ENCODE peak calls at places on chromosomes 6 and 20, in four cellular contexts. N is colonic mucosa, P is heart right ventricle, T is neuronal stem cell. L is an unnamed sample. For H3K27me3, the result is how much of the 10 kb centered on the place peaks cover.

GRCh38 chr6:169520104-169520503 is 181.7 kb downstream of the WDR27 start:
- DNase-seq in N (no peak), P (no peak), T (no peak), L (no peak)

GRCh38 chr20:21096321-21097043 is 9.7 kb downstream of the LINC00237 start:
- DNase-seq in N (no peak), P (no peak), T (no peak), L (no peak)

GRCh38 chr6:115733426-115733825 is 327.3 kb downstream of the FRK start:
- DNase-seq in N (no peak), P (no peak), T (no peak), L (no peak)

GRCh38 chr6:111871207-111871606 is 2.0 kb downstream of the FYN start:
- DNase-seq in N (no peak), P (no peak), T (no peak), L (no peak)

GRCh38 chr6:51019785-51020184 is 201.1 kb downstream of the TFAP2B start:
- DNase-seq in N (no peak), P (no peak), T (no peak), L (no peak)

GRCh38 chr20:4959582-4959981 is 41.7 kb downstream of the SLC23A2 start:
- DNase-seq in N (no peak), P (no peak), T (no peak), L (no peak)

GRCh38 chr6:111865049-111865585 is 8.1 kb downstream of the FYN start:
- DNase-seq in N (no peak), P (no peak), T (no peak), L (no peak)

GRCh38 chr20:32984631-32985354 is 19.4 kb downstream of the SUN5 start:
- DNase-seq in N (no peak), P (no peak), T (no peak), L (no peak)

GRCh38 chr6:31620586-31621319 is at the start of gene PRRC2A:
- DNase-seq in N (peak), P (peak), T (no peak), L (peak)

GRCh38 chr6:111743859-111744692 is 129.2 kb downstream of the FYN start:
- DNase-seq in N (no peak), P (peak), T (no peak), L (no peak)

GRCh38 chr20:56343861-56344381 is 14.9 kb upstream of the FAM210B start:
- DNase-seq in N (no peak), P (no peak), T (peak), L (peak)

GRCh38 chr20:32490942-32491763 is 94.0 kb downstream of the NOL4L start:
- DNase-seq in N (no peak), P (no peak), T (no peak), L (no peak)

GRCh38 chr6:3138341-3138740 is 19.0 kb downstream of the TUBB2A start:
- DNase-seq in N (no peak), P (no peak), T (no peak), L (no peak)

GRCh38 chr6:110554441-110554840 is 78.0 kb upstream of the SLC22A16 start:
- DNase-seq in N (no peak), P (no peak), T (no peak), L (no peak)

GRCh38 chr20:33884633-33885032 is 73.5 kb downstream of the CHMP4B start:
- DNase-seq in N (no peak), P (no peak), T (no peak), L (no peak)

GRCh38 chr6:36592221-36592655 is 1.9 kb upstream of the SRSF3 start:
- DNase-seq in N (no peak), P (no peak), T (no peak), L (no peak)

GRCh38 chr6:66183982-66184555 is 477.0 kb upstream of the EYS start:
- DNase-seq in N (no peak), P (no peak), T (no peak), L (no peak)

GRCh38 chr6:136113736-136114173 is 136.4 kb downstream of the MTFR2 start:
- DNase-seq in N (peak), P (peak), T (peak), L (peak)

GRCh38 chr6:35592178-35592577 is 79.5 kb upstream of the TULP1 start:
- DNase-seq in N (no peak), P (no peak), T (no peak), L (no peak)
- H3K27ac ChIP-seq in N (no peak), P (peak), T (no peak), L (peak)

GRCh38 chr20:59405226-59405815 is 104.9 kb downstream of the EDN3 start:
- DNase-seq in N (no peak), P (no peak), T (no peak), L (no peak)

GRCh38 chr20:59403962-59404314 is 103.5 kb downstream of the EDN3 start:
- DNase-seq in N (no peak), P (no peak), T (no peak), L (no peak)

GRCh38 chr20:59405819-59406218 is 105.4 kb downstream of the EDN3 start:
- DNase-seq in N (no peak), P (no peak), T (no peak), L (no peak)

GRCh38 chr20:59404749-59405148 is 104.3 kb downstream of the EDN3 start:
- DNase-seq in N (no peak), P (no peak), T (no peak), L (no peak)

DNA sequence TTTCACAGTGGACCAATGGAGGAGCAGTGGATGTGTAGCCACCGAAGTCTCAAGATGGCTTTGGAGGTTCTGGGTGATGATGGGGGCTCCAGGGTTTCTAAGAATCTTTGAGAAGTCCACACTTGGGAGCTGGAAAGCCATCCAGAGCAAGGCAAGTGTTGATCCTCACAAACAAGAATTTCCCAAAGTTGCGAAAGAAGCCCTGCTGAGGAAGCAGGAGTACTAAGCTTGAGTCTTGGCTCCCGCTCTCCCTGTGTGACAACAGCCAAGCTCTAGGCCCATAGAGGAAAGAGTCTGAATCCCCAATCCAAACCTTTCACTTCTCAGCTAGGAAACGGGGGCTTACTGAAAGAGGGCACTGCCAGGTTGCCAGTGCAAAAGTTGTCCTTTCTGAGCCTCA is 106.0 kb downstream of the EDN3 start:
- DNase-seq in N (no peak), P (no peak), T (no peak), L (no peak)
- H3K27me3 ChIP-seq in N (under half), P (half or more), T (under half), L (half or more)

GRCh38 chr6:11618533-11618932 is 81.0 kb downstream of the TMEM170B start:
- DNase-seq in N (no peak), P (no peak), T (no peak), L (no peak)

GRCh38 chr6:11613858-11614257 is 76.3 kb downstream of the TMEM170B start:
- DNase-seq in N (no peak), P (no peak), T (no peak), L (no peak)

GRCh38 chr6:11614534-11615213 is 77.1 kb downstream of the TMEM170B start:
- DNase-seq in N (no peak), P (no peak), T (no peak), L (no peak)

GRCh38 chr6:11615214-11615602 is 77.7 kb downstream of the TMEM170B start:
- DNase-seq in N (no peak), P (no peak), T (no peak), L (no peak)

GRCh38 chr6:11616200-11616611 is 78.7 kb downstream of the TMEM170B start:
- DNase-seq in N (no peak), P (no peak), T (no peak), L (no peak)
- H3K27ac ChIP-seq in N (no peak), P (no peak), T (no peak), L (no peak)

DNA sequence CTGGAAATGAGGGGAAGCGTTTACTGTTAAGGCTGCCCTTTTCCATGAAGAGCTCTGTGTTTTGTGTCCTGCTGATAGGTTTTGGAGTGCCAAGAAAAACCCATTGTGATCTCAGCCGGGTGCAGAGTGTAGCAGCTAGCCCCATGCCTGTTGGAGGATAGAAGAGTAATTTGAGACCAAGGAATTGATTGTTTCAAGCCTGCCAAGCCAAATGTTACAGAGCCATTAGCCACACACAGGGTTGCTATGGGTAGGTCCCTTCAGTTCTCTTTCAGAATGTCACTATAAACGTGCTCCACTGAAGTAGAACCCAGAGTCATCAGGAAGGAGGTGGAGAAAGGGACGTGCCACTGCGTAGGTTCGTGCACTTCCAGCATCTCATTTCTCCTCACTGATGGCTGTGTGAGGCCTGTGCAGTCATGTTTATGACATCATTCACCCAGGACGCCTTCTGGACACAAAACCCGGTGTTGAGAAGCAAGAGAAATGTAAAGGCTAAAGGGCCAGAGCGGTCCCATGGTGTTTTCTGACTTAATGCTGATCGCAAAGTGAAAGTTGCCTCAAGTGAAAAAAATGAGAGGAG is 6.6 kb downstream of the GMPR start:
- DNase-seq in N (no peak), P (no peak), T (no peak), L (no peak)
- H3K27me3 ChIP-seq in N (under half), P (under half), T (half or more), L (under half)

DNA sequence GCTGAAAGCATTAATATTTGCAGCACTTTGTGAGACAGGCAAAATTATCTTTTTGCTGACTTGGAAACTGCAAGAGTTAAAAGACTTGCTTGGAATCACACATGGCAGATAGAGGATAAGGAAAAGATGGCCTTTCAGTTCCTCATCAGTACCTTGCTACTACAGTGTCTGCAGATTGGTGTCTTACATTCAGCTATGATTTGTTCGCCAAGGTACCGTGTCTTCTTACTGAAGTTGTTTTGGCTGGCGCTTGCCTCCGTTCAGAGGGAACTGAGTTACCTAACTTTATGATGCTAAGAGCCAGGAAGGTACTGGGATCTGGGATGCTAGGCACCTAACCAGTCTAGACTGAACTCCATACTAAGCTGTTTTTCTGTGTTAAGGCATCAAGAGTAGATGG is 2.3 kb downstream of the WTAP start:
- DNase-seq in N (no peak), P (no peak), T (no peak), L (no peak)
- H3K27ac ChIP-seq in N (no peak), P (no peak), T (no peak), L (no peak)

GRCh38 chr6:7452898-7453297 is 63.3 kb downstream of the RIOK1 start:
- DNase-seq in N (no peak), P (no peak), T (no peak), L (no peak)
- H3K27me3 ChIP-seq in N (under half), P (under half), T (under half), L (under half)

DNA sequence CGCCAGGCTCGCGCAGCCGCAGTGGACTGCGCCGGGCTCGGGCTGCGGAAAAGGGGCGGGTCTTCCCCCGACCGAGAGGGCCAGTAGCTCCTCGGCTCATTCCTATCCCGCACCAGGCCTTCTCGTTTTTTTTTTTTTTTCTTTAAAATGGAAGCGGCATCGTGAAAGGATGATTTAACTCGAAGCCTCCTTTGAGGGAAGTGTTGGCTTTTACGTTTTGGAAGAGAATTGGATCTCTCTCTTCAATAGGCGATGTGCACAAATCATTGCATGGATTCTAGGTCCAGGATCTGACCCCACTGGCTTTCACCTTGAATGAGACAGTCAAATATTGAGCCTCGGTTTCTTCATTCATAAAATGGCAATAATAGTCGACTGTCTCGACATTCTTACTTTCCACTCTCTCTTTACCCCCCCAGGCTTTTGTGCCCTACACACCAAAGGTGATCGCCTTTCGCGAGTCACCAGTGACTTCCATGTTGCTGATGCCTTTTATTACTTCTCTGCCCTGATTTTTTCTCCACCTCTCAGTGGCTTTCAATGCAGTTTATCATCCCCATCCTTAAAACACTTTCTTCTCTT is 320 bp upstream of the DTNBP1 start:
- DNase-seq in N (no peak), P (no peak), T (no peak), L (no peak)
- H3K27ac ChIP-seq in N (peak), P (peak), T (no peak), L (peak)

GRCh38 chr6:13767121-13767794 is 47.1 kb downstream of the MCUR1 start:
- DNase-seq in N (peak), P (peak), T (no peak), L (peak)
- H3K27me3 ChIP-seq in N (under half), P (under half), T (under half), L (under half)

DNA sequence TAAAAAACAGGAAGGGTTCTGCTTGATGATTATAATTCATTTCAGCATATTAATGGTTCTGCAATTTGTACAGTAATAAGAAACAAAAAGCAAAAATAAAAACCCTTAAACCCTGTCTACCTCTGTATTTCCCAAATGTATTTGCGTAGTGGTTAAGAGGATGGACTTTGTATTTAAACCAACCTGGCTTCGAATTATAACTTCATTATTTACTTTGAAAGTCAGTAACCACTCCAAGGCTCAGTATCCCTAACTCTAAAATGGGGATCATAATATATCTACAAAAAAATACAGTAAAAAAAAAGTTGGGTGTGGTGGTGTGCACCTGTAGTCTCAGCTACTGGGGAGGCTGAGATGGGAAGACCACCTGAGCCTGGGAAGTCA is 21.4 kb downstream of the PERP start:
- DNase-seq in N (no peak), P (no peak), T (no peak), L (no peak)
- H3K27ac ChIP-seq in N (no peak), P (no peak), T (no peak), L (no peak)

DNA sequence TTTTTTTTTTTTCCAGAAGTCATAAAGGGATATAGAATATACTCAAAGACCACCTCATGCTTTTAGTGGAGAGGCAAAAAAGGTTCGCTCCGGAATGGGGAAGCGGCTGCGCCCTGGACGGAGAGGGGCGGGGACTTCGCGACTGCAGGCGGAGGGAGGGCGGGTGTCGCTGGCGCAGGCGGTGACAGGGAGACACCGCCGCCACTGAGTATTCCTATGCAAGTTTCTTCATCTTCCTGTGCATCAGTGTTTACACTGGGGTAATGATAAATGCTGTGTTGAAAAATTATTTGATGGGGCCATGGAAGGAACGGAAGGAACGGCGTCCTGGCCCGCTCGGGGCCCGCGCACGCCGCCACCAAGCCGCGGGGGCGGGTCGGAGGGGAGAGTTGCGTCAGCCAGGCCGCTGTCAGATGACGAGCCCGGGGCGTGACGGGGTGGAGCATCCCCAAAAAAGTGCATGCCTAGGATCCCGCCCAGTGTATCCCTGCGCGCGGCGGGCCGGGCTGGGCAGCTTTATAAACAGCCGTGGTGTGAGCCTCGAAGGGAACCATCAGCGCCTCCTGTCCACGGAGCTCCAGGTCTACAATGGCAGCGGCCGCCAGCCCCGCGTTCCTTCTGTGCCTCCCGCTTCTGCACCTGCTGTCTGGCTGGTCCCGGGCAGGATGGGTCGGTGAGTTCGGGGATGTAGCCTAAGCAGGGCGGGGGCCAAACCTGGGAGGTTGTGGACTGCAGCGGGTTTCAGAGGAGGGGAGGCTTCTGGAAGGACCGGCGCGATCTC is at the start of gene ULBP1:
- DNase-seq in N (peak), P (peak), T (peak), L (no peak)
- H3K27me3 ChIP-seq in N (under half), P (half or more), T (half or more), L (half or more)

L was measured in dorsolateral prefrontal cortex.